ENCODE peak calls at places on chromosomes 12 and 14, in eight cellular contexts. C is lower leg skin, B is AG09309, D is endodermal cell, E is AG04450, O is astrocyte, L is stomach, M is ascending aorta. I is an unnamed sample.

GRCh38 chr12:51098611-51099010 is 15.2 kb upstream of the CSRNP2 start:
- DNase-seq in D (no peak), C (no peak), E (no peak), M (no peak), B (no peak), O (peak), L (no peak), I (no peak)

GRCh38 chr12:4148418-4149056 is 125.0 kb upstream of the CCND2 start:
- DNase-seq in L (peak), O (no peak), B (no peak), M (peak), C (peak), E (no peak), D (peak), I (no peak)

GRCh38 chr12:122990561-122990960 is 10.1 kb downstream of the ARL6IP4 start:
- DNase-seq in C (no peak), D (no peak), E (no peak), L (no peak), O (no peak), B (no peak), M (no peak), I (no peak)

GRCh38 chr12:101793401-101793800 is 37.4 kb downstream of the GNPTAB start:
- DNase-seq in C (no peak), D (no peak), M (no peak), O (peak), L (no peak), E (no peak), B (no peak), I (no peak)

GRCh38 chr12:64682572-64683277 is 72.4 kb downstream of the RASSF3 start:
- DNase-seq in B (peak), E (peak), O (peak), M (peak), C (peak), L (no peak), D (peak), I (no peak)

GRCh38 chr12:53170876-53171724 is 9.4 kb upstream of the ZNF740 start:
- DNase-seq in B (no peak), L (peak), E (no peak), D (peak), M (peak), O (no peak), C (peak), I (no peak)

GRCh38 chr12:46590991-46591703 is 218.6 kb upstream of the SLC38A2 start:
- DNase-seq in C (no peak), L (no peak), O (no peak), M (no peak), E (no peak), B (no peak), D (peak), I (no peak)

GRCh38 chr12:27733052-27733656 is 22.5 kb downstream of the MRPS35 start:
- DNase-seq in B (no peak), M (no peak), L (no peak), D (peak), E (peak), O (peak), C (no peak), I (no peak)

GRCh38 chr12:52139579-52140062 is 52.2 kb downstream of the KRT80 start:
- DNase-seq in D (peak), O (no peak), M (no peak), C (no peak), L (peak), E (no peak), B (no peak), I (no peak)

GRCh38 chr14:46279776-46280175 is 371.8 kb downstream of the RPL10L start:
- DNase-seq in L (no peak), O (no peak), D (no peak), M (no peak), E (no peak), B (no peak), C (no peak), I (no peak)

GRCh38 chr12:100371146-100371545 is 14.3 kb downstream of the SLC17A8 start:
- DNase-seq in B (no peak), C (no peak), E (no peak), L (no peak), M (no peak), D (no peak), O (no peak), I (no peak)

GRCh38 chr12:8844665-8845064 is 22.2 kb downstream of the A2ML1 start:
- DNase-seq in E (no peak), L (peak), O (peak), M (no peak), D (no peak), B (no peak), C (no peak), I (no peak)

GRCh38 chr12:109771746-109772621 is 58.4 kb downstream of the FAM222A start:
- DNase-seq in C (peak), B (no peak), M (peak), E (no peak), L (no peak), D (peak), O (no peak), I (no peak)

GRCh38 chr14:105089746-105090492 is 24.7 kb upstream of the GPR132 start:
- DNase-seq in O (no peak), D (no peak), L (no peak), B (no peak), E (no peak), C (no peak), M (peak), I (no peak)

GRCh38 chr12:8032242-8033152 is at the start of gene FOXJ2:
- DNase-seq in B (no peak), D (peak), L (peak), M (peak), C (peak), O (peak), E (no peak), I (no peak)

GRCh38 chr14:67965684-67966083 is 146.1 kb downstream of the RAD51B start:
- DNase-seq in E (no peak), C (no peak), O (no peak), L (no peak), M (no peak), D (no peak), B (no peak), I (no peak)

GRCh38 chr14:67963545-67963944 is 144.0 kb downstream of the RAD51B start:
- DNase-seq in D (no peak), E (no peak), M (no peak), C (no peak), B (no peak), O (no peak), L (no peak), I (no peak)

GRCh38 chr14:67963960-67964359 is 144.4 kb downstream of the RAD51B start:
- DNase-seq in B (no peak), C (no peak), O (no peak), E (no peak), M (no peak), D (no peak), L (no peak), I (no peak)

GRCh38 chr14:67962215-67962644 is 142.7 kb downstream of the RAD51B start:
- DNase-seq in D (no peak), E (no peak), B (no peak), M (no peak), L (no peak), O (no peak), C (no peak), I (no peak)

DNA sequence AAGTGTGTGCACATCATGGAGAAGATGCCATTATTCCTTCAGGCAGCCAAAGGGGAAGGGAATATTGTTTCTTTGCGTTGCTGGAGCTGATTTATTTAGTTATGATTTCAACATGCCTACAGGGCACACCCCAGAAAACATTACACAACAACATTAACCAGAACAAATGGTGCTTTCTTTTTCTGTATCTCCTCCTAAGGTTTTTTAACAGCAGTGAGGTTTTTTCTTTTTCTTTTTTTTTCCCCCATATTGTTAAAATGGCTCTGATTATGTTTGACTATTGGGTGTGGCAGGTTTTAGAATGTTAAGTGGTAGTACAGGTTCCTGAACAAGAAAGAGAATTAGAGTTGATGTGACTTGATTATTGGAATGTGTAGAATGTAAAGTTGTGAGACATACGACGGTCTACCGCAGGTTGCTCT is 144.8 kb downstream of the RAD51B start:
- DNase-seq in L (no peak), D (no peak), O (no peak), B (no peak), C (no peak), E (no peak), M (no peak), I (no peak)
- H3K4me3 ChIP-seq in L (no peak), D (no peak), O (no peak), B (no peak), C (no peak), E (no peak), M (peak), I (peak)

GRCh38 chr14:101358726-101359125 is 202.6 kb upstream of the DIO3 start:
- DNase-seq in E (no peak), O (no peak), M (no peak), B (no peak), D (no peak), L (no peak), C (peak), I (no peak)
- H3K4me3 ChIP-seq in E (no peak), O (no peak), M (no peak), B (no peak), D (no peak), L (no peak), C (no peak), I (no peak)

GRCh38 chr14:93879362-93879983 is 47.7 kb upstream of the FAM181A start:
- DNase-seq in O (no peak), L (no peak), M (no peak), C (no peak), E (no peak), D (no peak), B (no peak), I (no peak)
- H3K4me3 ChIP-seq in O (no peak), L (no peak), M (peak), C (no peak), E (no peak), D (no peak), B (no peak), I (no peak)

DNA sequence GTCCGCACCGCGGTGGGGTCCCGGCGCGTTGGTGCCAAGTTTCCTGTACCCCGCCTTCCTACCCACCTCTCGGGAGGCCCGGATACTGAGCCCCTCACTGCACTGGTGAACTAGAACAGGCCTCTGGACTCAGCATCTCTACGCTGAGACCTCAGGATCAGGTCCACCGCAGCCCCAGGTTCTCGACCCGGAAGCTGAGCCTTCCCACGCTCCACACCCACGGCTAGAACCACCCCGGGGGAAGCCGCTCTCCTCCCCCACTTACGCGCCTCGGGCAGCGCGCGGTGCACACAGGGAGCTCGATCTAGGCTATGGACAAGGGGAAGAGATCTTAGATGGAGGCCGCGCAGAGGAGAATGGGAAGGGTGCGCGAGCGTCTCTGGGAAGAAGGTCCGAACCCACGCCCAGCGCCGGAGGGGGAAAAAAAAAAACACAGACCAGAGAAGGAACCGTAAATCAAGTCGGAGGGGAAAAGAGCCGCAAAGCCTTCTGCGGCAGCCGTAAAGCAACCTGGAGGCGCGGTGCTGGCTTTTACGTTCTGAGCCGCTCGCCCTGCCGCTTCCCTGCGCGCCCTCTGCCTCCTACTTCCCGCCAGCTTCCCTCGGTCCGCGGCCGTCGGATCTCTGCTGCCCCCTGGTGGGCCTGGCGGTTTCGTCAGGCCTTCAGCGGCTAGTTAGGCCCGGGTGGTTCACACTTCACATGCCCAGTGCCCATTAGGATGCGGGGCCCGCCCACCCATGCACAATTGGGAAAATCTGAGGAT is at the start of gene RAD52:
- DNase-seq in C (peak), M (peak), D (peak), B (peak), E (peak), O (peak), L (peak), I (peak)
- H3K4me3 ChIP-seq in C (peak), M (peak), D (peak), B (peak), E (peak), O (peak), L (peak), I (peak)

DNA sequence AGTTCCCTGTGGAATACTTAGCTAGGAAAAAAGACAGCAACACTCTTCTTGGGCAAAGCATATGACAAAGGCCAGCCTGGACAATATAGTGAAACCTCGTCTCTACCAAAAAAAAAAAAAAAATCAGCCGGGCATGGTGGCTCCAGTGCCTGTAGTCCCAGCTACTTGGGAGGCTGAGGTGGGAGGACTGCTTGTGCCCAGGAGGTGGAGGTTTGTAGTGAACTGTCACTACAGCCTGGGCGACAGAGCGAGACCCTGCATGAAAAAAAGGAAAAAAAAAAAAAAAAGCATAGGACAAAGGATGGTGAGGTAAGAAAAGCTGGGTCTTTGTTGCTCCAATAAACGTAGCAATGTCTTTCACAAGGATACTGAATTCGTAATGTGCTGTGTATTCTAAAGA is 1.1 kb downstream of the TXNDC16 start:
- DNase-seq in O (no peak), M (no peak), B (no peak), E (no peak), L (no peak), C (no peak), D (no peak), I (no peak)
- H3K4me3 ChIP-seq in O (peak), M (peak), B (no peak), E (no peak), L (peak), C (no peak), D (peak), I (peak)

GRCh38 chr12:49297695-49298060 is 2.7 kb downstream of the PRPH start:
- DNase-seq in B (no peak), C (no peak), M (no peak), E (no peak), D (no peak), L (no peak), O (no peak), I (no peak)

GRCh38 chr12:49296836-49297694 is 2.1 kb downstream of the PRPH start:
- DNase-seq in O (no peak), B (no peak), C (no peak), L (peak), D (peak), E (no peak), M (no peak), I (no peak)

GRCh38 chr12:49294804-49295086 is 202 bp upstream of the PRPH start:
- DNase-seq in C (no peak), M (no peak), L (no peak), B (no peak), D (no peak), E (no peak), O (no peak), I (no peak)

GRCh38 chr12:49295087-49296001 is at the start of gene PRPH:
- DNase-seq in B (no peak), D (peak), E (no peak), L (no peak), M (no peak), C (no peak), O (no peak), I (no peak)

GRCh38 chr12:49296034-49296835 is 1.3 kb downstream of the PRPH start:
- DNase-seq in B (no peak), L (peak), D (peak), C (no peak), O (no peak), E (no peak), M (no peak), I (no peak)
- H3K4me3 ChIP-seq in B (no peak), L (peak), D (no peak), C (peak), O (no peak), E (no peak), M (peak), I (no peak)

DNA sequence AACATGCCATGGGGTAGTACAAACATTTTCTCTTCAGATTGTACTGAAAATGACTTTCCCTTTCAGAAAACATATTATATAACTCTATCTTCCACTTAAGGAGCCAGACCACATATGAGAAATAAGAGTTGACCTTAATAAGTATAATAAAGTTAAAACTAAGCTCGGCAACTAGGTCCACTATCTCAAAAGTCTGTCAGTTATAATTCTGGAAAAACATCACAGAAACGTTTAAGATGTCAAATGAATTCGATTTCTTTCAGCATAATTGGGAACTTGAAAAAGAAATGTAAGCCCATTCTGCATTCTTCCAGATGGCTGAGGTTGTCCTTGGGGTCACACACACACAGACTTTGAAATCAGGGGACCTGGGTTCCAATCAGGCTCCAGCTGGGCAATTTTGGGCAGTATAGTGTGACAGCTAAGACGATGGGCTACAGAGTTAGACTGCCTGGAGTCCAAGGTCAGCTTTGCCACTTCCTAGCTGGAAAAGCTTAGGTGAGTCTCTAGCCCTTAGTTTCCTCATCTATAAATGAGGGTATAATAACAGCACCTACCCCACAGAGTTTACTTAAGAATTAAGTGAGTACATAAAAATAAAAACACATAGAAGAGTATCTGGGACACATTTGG is 75.6 kb downstream of the PPP2R5E start:
- DNase-seq in L (no peak), C (no peak), M (no peak), D (no peak), O (no peak), B (no peak), E (no peak), I (no peak)
- H3K4me3 ChIP-seq in L (no peak), C (no peak), M (no peak), D (no peak), O (no peak), B (no peak), E (no peak), I (no peak)

GRCh38 chr12:16611146-16611545 is 5.2 kb upstream of the LMO3 start:
- DNase-seq in L (no peak), B (no peak), E (no peak), D (no peak), O (no peak), C (no peak), M (no peak), I (no peak)

GRCh38 chr12:16608346-16608745 is 2.4 kb upstream of the LMO3 start:
- DNase-seq in O (no peak), L (no peak), E (no peak), M (no peak), B (no peak), C (no peak), D (no peak), I (no peak)

GRCh38 chr12:16610743-16611142 is 4.8 kb upstream of the LMO3 start:
- DNase-seq in D (no peak), L (no peak), B (no peak), E (no peak), M (no peak), C (no peak), O (no peak), I (no peak)

GRCh38 chr12:16609140-16609539 is 3.2 kb upstream of the LMO3 start:
- DNase-seq in B (no peak), D (no peak), E (no peak), C (no peak), L (no peak), O (no peak), M (no peak), I (no peak)

DNA sequence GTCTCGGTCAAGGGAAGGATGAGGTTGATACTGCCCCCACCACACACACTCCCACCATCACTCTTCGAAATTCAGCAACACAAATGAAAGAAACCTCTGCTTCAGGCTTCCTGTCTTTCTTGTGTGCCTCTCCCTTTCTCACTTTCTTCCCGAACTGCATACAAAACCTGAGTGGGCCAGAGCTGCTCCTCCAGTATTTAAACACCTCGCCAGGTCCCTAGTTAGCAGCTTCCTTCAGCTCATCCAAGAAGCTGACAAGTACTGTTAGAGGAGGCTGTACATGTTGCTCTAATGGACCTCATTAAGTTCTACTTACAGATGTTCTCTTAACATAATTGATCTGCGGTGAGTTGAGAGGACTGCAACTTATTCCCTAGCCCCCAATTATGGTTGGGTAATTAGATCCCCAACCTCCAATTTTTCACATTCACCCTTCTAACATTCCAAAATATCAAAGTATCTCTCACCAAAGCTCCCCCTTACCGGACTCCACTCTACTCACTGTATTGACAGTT is 4.1 kb upstream of the LMO3 start:
- DNase-seq in D (peak), B (no peak), O (no peak), E (no peak), M (no peak), C (no peak), L (no peak), I (no peak)
- H3K4me3 ChIP-seq in D (no peak), B (no peak), O (no peak), E (no peak), M (peak), C (no peak), L (no peak), I (no peak)